ENCODE peak calls at places on chromosomes 1 and 21, in five cellular contexts. N, Q, L, P and H are unnamed samples. For H3K36me3, the result is how much of the 10 kb centered on the place peaks cover.

GRCh38 chr1:231338270-231339128 is at the start of gene SPRTN:
- DNase-seq in N (no peak), Q (no peak), L (peak), P (no peak), H (no peak)

GRCh38 chr1:230876660-230877059 is 8.3 kb upstream of the C1orf198 start:
- DNase-seq in N (no peak), Q (no peak), L (no peak), P (no peak), H (no peak)

GRCh38 chr1:179883040-179883501 is 986 bp downstream of the TOR1AIP1 start:
- DNase-seq in N (no peak), Q (no peak), L (no peak), P (no peak), H (no peak)

GRCh38 chr1:157176016-157176415 is 37.8 kb upstream of the ETV3 start:
- DNase-seq in N (no peak), Q (no peak), L (no peak), P (no peak), H (no peak)

GRCh38 chr1:62676606-62677356 is 11.4 kb downstream of the DOCK7 start:
- DNase-seq in N (no peak), Q (no peak), L (peak), P (no peak), H (no peak)

GRCh38 chr1:8679411-8679800 is 138.0 kb downstream of the RERE start:
- DNase-seq in N (no peak), Q (no peak), L (peak), P (no peak), H (no peak)

GRCh38 chr1:213982814-213983588 is 4.8 kb upstream of the PROX1 start:
- DNase-seq in N (no peak), Q (peak), L (no peak), P (peak), H (no peak)

GRCh38 chr1:70509996-70510876 is 99.2 kb downstream of the CTH start:
- DNase-seq in N (no peak), Q (peak), L (peak), P (no peak), H (peak)

GRCh38 chr1:246377606-246378005 is 129.5 kb downstream of the SMYD3 start:
- DNase-seq in N (no peak), Q (peak), L (no peak), P (no peak), H (no peak)

GRCh38 chr1:65001238-65001792 is 35.0 kb upstream of the JAK1 start:
- DNase-seq in N (peak), Q (peak), L (peak), P (peak), H (no peak)

GRCh38 chr1:210739627-210740026 is 394.3 kb downstream of the KCNH1 start:
- DNase-seq in N (no peak), Q (peak), L (no peak), P (no peak), H (no peak)

GRCh38 chr1:8439015-8439702 is 121.2 kb downstream of the SLC45A1 start:
- DNase-seq in N (peak), Q (peak), L (peak), P (peak), H (no peak)

GRCh38 chr21:31580866-31581276 is 78.6 kb upstream of the SOD1 start:
- DNase-seq in N (peak), Q (peak), L (peak), P (peak), H (peak)

GRCh38 chr1:25848531-25848930 is 10.7 kb downstream of the AUNIP start:
- DNase-seq in N (no peak), Q (peak), L (no peak), P (no peak), H (no peak)

GRCh38 chr21:38126677-38127271 is 130.0 kb upstream of the KCNJ15 start:
- DNase-seq in N (peak), Q (peak), L (peak), P (peak), H (peak)

GRCh38 chr1:80656628-80657019 is 1144.1 kb upstream of the ADGRL2 start:
- DNase-seq in N (no peak), Q (no peak), L (peak), P (no peak), H (no peak)

GRCh38 chr1:12078575-12078937 is 15.5 kb downstream of the TNFRSF8 start:
- DNase-seq in N (no peak), Q (no peak), L (no peak), P (no peak), H (no peak)

GRCh38 chr1:242187171-242187570 is 188.3 kb upstream of the MAP1LC3C start:
- DNase-seq in N (no peak), Q (no peak), L (no peak), P (no peak), H (no peak)

GRCh38 chr1:37890378-37891014 is 31.1 kb upstream of the MTF1 start:
- DNase-seq in N (no peak), Q (peak), L (peak), P (no peak), H (peak)

GRCh38 chr1:180231506-180232420 is 1.7 kb downstream of the LHX4 start:
- DNase-seq in N (no peak), Q (peak), L (peak), P (no peak), H (no peak)

GRCh38 chr1:160130939-160131338 is 15.4 kb downstream of the ATP1A2 start:
- DNase-seq in N (no peak), Q (no peak), L (no peak), P (no peak), H (no peak)

GRCh38 chr1:207868252-207868768 is 42.6 kb downstream of the CD34 start:
- DNase-seq in N (no peak), Q (no peak), L (peak), P (peak), H (no peak)

GRCh38 chr1:171858701-171859100 is 17.4 kb downstream of the DNM3 start:
- DNase-seq in N (no peak), Q (no peak), L (no peak), P (no peak), H (no peak)

GRCh38 chr1:191693797-191694196 is 464.5 kb upstream of the RGS18 start:
- DNase-seq in N (no peak), Q (no peak), L (no peak), P (no peak), H (no peak)

GRCh38 chr1:24385160-24385939 is 28.2 kb downstream of the STPG1 start:
- DNase-seq in N (no peak), Q (peak), L (no peak), P (no peak), H (no peak)

GRCh38 chr1:24236170-24237045 is 49.3 kb upstream of the IFNLR1 start:
- DNase-seq in N (no peak), Q (peak), L (peak), P (no peak), H (peak)

GRCh38 chr1:168084396-168085231 is 52.1 kb downstream of the GPR161 start:
- DNase-seq in N (peak), Q (peak), L (peak), P (peak), H (peak)

GRCh38 chr21:24840287-24840686 is 767.0 kb downstream of the MRPL39 start:
- DNase-seq in N (no peak), Q (no peak), L (no peak), P (no peak), H (no peak)

GRCh38 chr1:2606004-2606805 is 19.6 kb downstream of the PRXL2B start:
- DNase-seq in N (no peak), Q (no peak), L (no peak), P (peak), H (no peak)

GRCh38 chr1:171715813-171716251 is 26.0 kb downstream of the VAMP4 start:
- DNase-seq in N (no peak), Q (peak), L (peak), P (no peak), H (no peak)

GRCh38 chr1:166884971-166885370 is 8.9 kb upstream of the TADA1 start:
- DNase-seq in N (no peak), Q (no peak), L (no peak), P (no peak), H (no peak)

GRCh38 chr1:168864266-168864665 is 135.3 kb upstream of the DPT start:
- DNase-seq in N (no peak), Q (no peak), L (no peak), P (no peak), H (no peak)

GRCh38 chr1:115074839-115075534 is 14.3 kb downstream of the TSPAN2 start:
- DNase-seq in N (no peak), Q (no peak), L (no peak), P (no peak), H (no peak)

GRCh38 chr1:231199868-231200267 is 38.0 kb downstream of the TRIM67 start:
- DNase-seq in N (no peak), Q (no peak), L (no peak), P (no peak), H (no peak)

GRCh38 chr1:154420961-154421924 is 16.1 kb downstream of the IL6R start:
- DNase-seq in N (no peak), Q (no peak), L (no peak), P (no peak), H (no peak)

GRCh38 chr1:199403421-199404116 is 623.9 kb upstream of the NR5A2 start:
- DNase-seq in N (no peak), Q (no peak), L (peak), P (no peak), H (no peak)

DNA sequence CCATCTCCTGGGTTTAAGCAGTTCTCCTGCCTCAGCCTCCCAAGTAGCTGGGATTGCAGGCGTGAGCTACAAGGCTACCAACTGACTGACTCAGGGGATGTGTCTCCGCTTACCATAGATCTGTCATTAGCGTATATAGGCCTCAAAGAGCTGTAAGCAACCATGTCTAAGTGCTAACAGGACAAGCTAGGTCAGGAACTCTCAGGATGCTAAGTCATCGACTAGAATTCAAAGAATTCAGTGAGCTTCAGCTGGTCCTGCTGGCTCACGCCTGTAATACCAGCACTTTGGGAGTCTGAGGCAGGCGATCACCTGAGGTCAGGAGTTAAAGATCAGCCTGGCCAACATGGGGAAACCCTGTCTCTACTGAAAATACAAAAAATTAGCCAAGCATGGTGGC is 29.5 kb downstream of the CAPN2 start:
- DNase-seq in N (no peak), Q (peak), L (no peak), P (no peak), H (no peak)
- H3K36me3 ChIP-seq in N (under half), Q (under half), L (under half), P (under half), H (under half)

GRCh38 chr1:228334226-228334935 is 72.3 kb downstream of the TRIM11 start:
- DNase-seq in N (peak), Q (no peak), L (no peak), P (peak), H (no peak)

GRCh38 chr1:228334954-228335353 is 71.7 kb downstream of the TRIM11 start:
- DNase-seq in N (peak), Q (no peak), L (no peak), P (peak), H (no peak)

GRCh38 chr1:228332797-228333738 is 73.6 kb downstream of the TRIM11 start:
- DNase-seq in N (no peak), Q (no peak), L (no peak), P (peak), H (no peak)

GRCh38 chr1:228335406-228336307 is 71.0 kb downstream of the TRIM11 start:
- DNase-seq in N (no peak), Q (no peak), L (no peak), P (peak), H (no peak)

DNA sequence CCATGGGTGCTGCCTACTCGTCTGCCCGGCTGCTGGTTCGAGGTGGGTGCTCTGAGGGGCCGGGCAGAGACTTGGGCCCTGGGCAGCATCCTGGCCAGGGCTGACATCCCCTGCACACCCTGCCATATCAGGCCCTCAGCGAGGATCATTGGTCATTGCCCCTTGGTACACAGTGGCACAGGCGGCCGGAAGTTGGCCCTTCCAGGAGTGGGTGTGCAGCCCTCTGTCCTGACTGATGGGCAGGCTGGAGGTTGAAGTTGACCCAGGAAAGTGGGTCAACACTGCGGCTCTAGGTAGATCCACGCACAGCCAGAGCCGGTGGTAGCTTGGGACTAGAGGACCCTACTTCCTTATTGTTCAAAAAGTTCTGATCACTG is 72.9 kb downstream of the TRIM11 start:
- DNase-seq in N (no peak), Q (no peak), L (no peak), P (peak), H (no peak)
- H3K36me3 ChIP-seq in N (half or more), Q (under half), L (under half), P (under half), H (under half)

DNA sequence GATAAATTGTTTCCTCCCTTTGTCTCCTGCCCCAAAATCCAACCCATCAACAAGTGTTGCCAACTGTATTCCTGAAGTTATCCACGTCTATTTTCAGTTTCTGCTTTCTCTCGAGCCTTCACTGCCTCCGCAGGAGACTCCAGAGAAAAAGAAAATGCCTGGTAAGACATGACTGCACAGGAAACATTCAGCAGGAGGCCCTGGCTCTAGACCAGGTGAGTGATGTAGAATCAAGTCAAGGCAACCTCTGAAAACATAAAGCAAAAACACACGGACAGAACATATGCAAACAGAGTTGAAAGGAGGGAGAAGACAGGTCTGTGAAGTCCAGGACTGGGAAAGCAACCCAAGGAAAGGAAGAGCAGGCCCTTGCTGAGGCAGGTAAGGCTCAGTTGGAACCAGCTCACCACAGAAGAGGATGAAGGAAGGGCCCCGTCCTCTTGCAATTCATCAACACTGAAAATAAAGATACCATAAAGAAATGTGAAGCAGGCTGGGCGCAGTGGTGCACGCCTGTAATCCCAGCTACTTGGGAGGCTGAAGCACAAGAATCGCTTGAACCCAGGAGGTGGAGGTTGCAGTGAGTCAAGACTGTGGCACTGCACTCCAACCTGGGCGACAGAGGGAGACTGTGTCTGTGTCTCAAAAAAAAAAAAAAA is 8.9 kb downstream of the NOL9 start:
- DNase-seq in N (no peak), Q (no peak), L (no peak), P (no peak), H (no peak)
- H3K36me3 ChIP-seq in N (half or more), Q (under half), L (under half), P (under half), H (under half)

GRCh38 chr21:43006874-43007208 is 32.5 kb downstream of the PKNOX1 start:
- DNase-seq in N (no peak), Q (no peak), L (peak), P (no peak), H (no peak)
- H3K36me3 ChIP-seq in N (half or more), Q (under half), L (under half), P (under half), H (under half)

GRCh38 chr1:111126354-111126753 is 13.5 kb downstream of the DRAM2 start:
- DNase-seq in N (no peak), Q (no peak), L (no peak), P (no peak), H (no peak)

GRCh38 chr1:111131693-111132092 is 8.2 kb downstream of the DRAM2 start:
- DNase-seq in N (no peak), Q (no peak), L (no peak), P (no peak), H (no peak)

GRCh38 chr1:111133863-111134262 is 6.0 kb downstream of the DRAM2 start:
- DNase-seq in N (no peak), Q (no peak), L (no peak), P (no peak), H (no peak)

GRCh38 chr1:111127923-111128643 is 11.8 kb downstream of the DRAM2 start:
- DNase-seq in N (no peak), Q (no peak), L (no peak), P (no peak), H (no peak)
- H3K36me3 ChIP-seq in N (half or more), Q (under half), L (under half), P (under half), H (under half)

DNA sequence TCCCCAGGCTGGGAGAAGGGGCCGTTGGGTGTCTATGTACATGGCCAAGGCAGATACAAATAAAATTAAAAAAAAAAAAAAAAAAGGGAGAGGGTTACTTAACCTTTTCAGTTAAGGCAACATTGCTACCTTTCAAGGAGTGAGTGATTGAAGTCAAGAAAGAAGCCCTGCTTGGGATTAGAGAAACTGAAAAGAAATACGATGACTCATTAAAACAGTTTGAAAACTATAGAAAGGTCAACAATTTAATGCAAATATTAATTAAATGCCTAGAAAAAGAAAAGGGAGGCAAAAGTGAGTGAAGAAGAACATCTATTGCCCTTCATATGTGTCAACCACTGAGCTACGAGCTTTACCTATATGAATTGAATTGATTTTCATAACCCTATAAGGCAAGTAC is 69.5 kb downstream of the TM2D1 start:
- DNase-seq in N (no peak), Q (no peak), L (no peak), P (no peak), H (no peak)
- H3K36me3 ChIP-seq in N (under half), Q (under half), L (under half), P (under half), H (under half)

GRCh38 chr1:108960719-108961118 is 2.6 kb downstream of the CLCC1 start:
- DNase-seq in N (no peak), Q (no peak), L (no peak), P (no peak), H (no peak)
- H3K36me3 ChIP-seq in N (under half), Q (under half), L (under half), P (under half), H (under half)

DNA sequence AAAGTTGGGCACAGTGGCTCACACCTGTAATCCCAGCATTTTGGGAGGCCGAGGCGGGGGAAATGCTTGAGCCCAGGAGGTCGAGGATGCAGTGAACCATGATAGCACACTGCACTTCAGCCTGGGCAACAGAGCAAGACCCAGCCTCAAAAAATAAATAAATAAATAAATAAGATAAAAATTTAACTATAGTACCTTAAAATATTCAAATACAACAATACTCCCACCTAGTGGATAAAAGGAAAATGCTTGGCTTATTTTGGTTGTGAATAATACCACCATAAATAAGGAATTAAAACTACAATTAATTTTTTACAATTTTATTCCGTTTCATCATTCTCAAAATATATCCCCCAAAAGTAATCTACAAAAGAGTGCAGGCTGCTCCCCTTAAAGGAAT is 8.1 kb downstream of the PSMG1 start:
- DNase-seq in N (no peak), Q (no peak), L (peak), P (no peak), H (no peak)
- H3K36me3 ChIP-seq in N (half or more), Q (under half), L (under half), P (under half), H (under half)